ENCODE peak calls at places on chromosomes 11 and 22, in ten cellular contexts. I is upper lobe of right lung; U is T-helper 2 cell; B is GM03348; P is IMR-90; O is GM23338; V is NCI-H460; D is activated naive CD4-positive, alpha-beta T cell; Q is stimulated activated CD4-positive, alpha-beta T cell treated with anti-CD3 and anti-CD28 coated beads, Interleukin-2, amount 100 ng/mL, for 48 hours; H is T-helper 1 cell. G is an unnamed sample.

GRCh38 chr11:13939952-13940610 is 22.4 kb upstream of the SPON1 start:
- DNase-seq in U (no peak), D (no peak), H (no peak), B (no peak), I (no peak), P (no peak), Q (no peak), V (no peak), O (no peak), G (no peak)

GRCh38 chr11:26901162-26901561 is 92.8 kb upstream of the FIBIN start:
- DNase-seq in U (no peak), D (no peak), O (no peak), P (no peak), B (no peak), Q (no peak), H (no peak), I (no peak), V (no peak), G (no peak)

GRCh38 chr11:44868455-44869421 is 81.9 kb downstream of the TP53I11 start:
- DNase-seq in I (no peak), V (no peak), P (no peak), B (no peak), D (no peak), U (no peak), H (no peak), O (no peak), Q (no peak), G (no peak)

GRCh38 chr22:47047321-47048122 is 285.1 kb downstream of the TBC1D22A start:
- DNase-seq in P (no peak), I (peak), D (no peak), Q (no peak), U (no peak), H (no peak), V (no peak), B (no peak), O (no peak), G (no peak)

GRCh38 chr22:22973336-22973735 is 85.7 kb downstream of the IGLL5 start:
- DNase-seq in D (no peak), Q (no peak), I (no peak), H (no peak), B (no peak), O (no peak), V (no peak), U (no peak), P (no peak), G (no peak)

GRCh38 chr11:72173291-72173690 is 18.6 kb upstream of the FOLR1 start:
- DNase-seq in V (no peak), B (no peak), O (no peak), Q (no peak), D (no peak), H (no peak), P (peak), U (no peak), I (no peak), G (no peak)

GRCh38 chr11:20156876-20157613 is 3.2 kb downstream of the DBX1 start:
- DNase-seq in B (no peak), P (no peak), I (no peak), D (no peak), H (no peak), V (no peak), Q (no peak), U (no peak), O (peak), G (peak)

GRCh38 chr22:39814899-39815298 is 78.7 kb downstream of the ENTHD1 start:
- DNase-seq in B (peak), I (no peak), P (peak), U (no peak), O (no peak), H (no peak), Q (no peak), V (no peak), D (no peak), G (no peak)

GRCh38 chr22:20433191-20433590 is 4.4 kb downstream of the SCARF2 start:
- DNase-seq in Q (no peak), U (no peak), O (no peak), B (no peak), I (peak), H (no peak), V (no peak), D (no peak), P (no peak), G (no peak)

GRCh38 chr11:69150175-69150574 is 5.6 kb upstream of the SMIM38 start:
- DNase-seq in I (no peak), B (no peak), V (no peak), O (no peak), H (no peak), U (no peak), P (no peak), D (no peak), Q (no peak), G (no peak)

GRCh38 chr11:22730319-22730718 is 63.9 kb downstream of the GAS2 start:
- DNase-seq in U (no peak), P (peak), I (no peak), D (no peak), O (no peak), V (no peak), H (no peak), Q (no peak), B (no peak), G (no peak)

GRCh38 chr22:41267958-41268357 is 18.0 kb downstream of the RANGAP1 start:
- DNase-seq in D (no peak), B (no peak), Q (no peak), I (no peak), P (no peak), O (peak), U (no peak), V (no peak), H (no peak), G (no peak)

GRCh38 chr22:50186789-50187523 is 1.2 kb downstream of the TRABD start:
- DNase-seq in B (peak), O (peak), H (no peak), V (no peak), D (no peak), Q (no peak), U (no peak), P (peak), I (no peak), G (no peak)

GRCh38 chr22:35345808-35346505 is 34.9 kb upstream of the HMOX1 start:
- DNase-seq in H (no peak), I (no peak), V (no peak), U (no peak), O (no peak), D (no peak), B (no peak), Q (no peak), P (no peak), G (no peak)

GRCh38 chr22:42342426-42343135 is 72.1 kb upstream of the TCF20 start:
- DNase-seq in O (no peak), B (no peak), H (no peak), P (no peak), I (no peak), U (no peak), V (no peak), Q (no peak), D (no peak), G (no peak)

GRCh38 chr11:78079232-78080083 is at the start of gene NDUFC2:
- DNase-seq in I (peak), Q (peak), V (peak), H (peak), U (peak), B (peak), D (peak), P (peak), O (peak), G (peak)

GRCh38 chr11:47306484-47306844 is 36.5 kb downstream of the MADD start:
- DNase-seq in D (no peak), P (no peak), Q (no peak), I (no peak), U (no peak), H (no peak), V (no peak), B (no peak), O (no peak), G (no peak)

GRCh38 chr11:122656631-122657101 is 1.1 kb downstream of the UBASH3B start:
- DNase-seq in D (no peak), V (no peak), H (no peak), P (peak), Q (peak), B (no peak), O (peak), U (peak), I (peak), G (no peak)

GRCh38 chr22:39923689-39924088 is 22.8 kb downstream of the GRAP2 start:
- DNase-seq in O (no peak), V (no peak), P (no peak), D (no peak), H (no peak), Q (no peak), B (no peak), U (no peak), I (no peak), G (no peak)

GRCh38 chr11:67418476-67419281 is 3.2 kb downstream of the CARNS1 start:
- DNase-seq in P (no peak), U (no peak), H (no peak), B (no peak), Q (no peak), V (no peak), D (peak), I (no peak), O (no peak), G (no peak)

GRCh38 chr11:129291556-129291955 is 84.1 kb upstream of the BARX2 start:
- DNase-seq in O (no peak), I (no peak), H (no peak), D (no peak), U (no peak), P (no peak), B (no peak), Q (no peak), V (no peak), G (no peak)

GRCh38 chr11:73167555-73167954 is 25.4 kb upstream of the FCHSD2 start:
- DNase-seq in I (no peak), V (no peak), B (no peak), Q (no peak), H (no peak), P (no peak), D (no peak), O (no peak), U (no peak), G (no peak)

GRCh38 chr11:119103793-119104192 is 2.1 kb upstream of the DPAGT1 start:
- DNase-seq in B (no peak), H (no peak), Q (no peak), U (no peak), D (no peak), V (no peak), I (no peak), P (no peak), O (no peak), G (no peak)

GRCh38 chr22:32698926-32699619 is 102.4 kb upstream of the TIMP3 start:
- DNase-seq in U (no peak), V (no peak), H (no peak), I (no peak), D (no peak), B (no peak), Q (no peak), P (no peak), O (no peak), G (no peak)

GRCh38 chr11:117833401-117833891 is 8.9 kb upstream of the FXYD2 start:
- DNase-seq in D (no peak), I (peak), P (no peak), B (no peak), O (no peak), V (no peak), Q (no peak), U (no peak), H (no peak), G (no peak)

GRCh38 chr11:92340839-92341238 is 116.2 kb downstream of the FAT3 start:
- DNase-seq in O (peak), I (no peak), D (no peak), U (no peak), B (peak), P (peak), H (no peak), Q (no peak), V (no peak), G (no peak)

GRCh38 chr11:68406318-68407313 is 53.9 kb upstream of the PPP6R3 start:
- DNase-seq in Q (no peak), O (no peak), B (no peak), D (no peak), H (no peak), P (no peak), I (no peak), V (no peak), U (no peak), G (no peak)

GRCh38 chr11:15969701-15970329 is 386.5 kb downstream of the SOX6 start:
- DNase-seq in Q (no peak), D (no peak), H (no peak), V (peak), U (no peak), I (no peak), O (no peak), P (peak), B (peak), G (no peak)

GRCh38 chr11:36500315-36500721 is 9.8 kb downstream of the TRAF6 start:
- DNase-seq in V (no peak), H (no peak), D (no peak), O (no peak), U (no peak), B (peak), Q (no peak), P (peak), I (no peak), G (no peak)

GRCh38 chr11:64549969-64550368 is 41.1 kb upstream of the SLC22A12 start:
- DNase-seq in P (no peak), D (no peak), O (no peak), I (no peak), H (no peak), V (no peak), B (no peak), U (no peak), Q (no peak), G (no peak)

GRCh38 chr22:23874871-23875270 is 17.2 kb downstream of the SLC2A11 start:
- DNase-seq in O (no peak), P (no peak), U (no peak), H (no peak), V (no peak), D (no peak), Q (no peak), B (no peak), I (no peak), G (no peak)

GRCh38 chr22:32830473-32830872 is 29.0 kb downstream of the TIMP3 start:
- DNase-seq in B (no peak), I (no peak), Q (no peak), U (no peak), H (no peak), V (no peak), D (no peak), P (no peak), O (peak), G (no peak)

GRCh38 chr11:129853508-129854228 is 38.0 kb downstream of the TMEM45B start:
- DNase-seq in H (peak), I (peak), B (no peak), O (peak), V (no peak), U (no peak), Q (peak), P (peak), D (peak), G (peak)

GRCh38 chr22:42202669-42203068 is 67.8 kb downstream of the TCF20 start:
- DNase-seq in P (peak), Q (peak), B (no peak), V (no peak), I (no peak), H (no peak), O (no peak), U (peak), D (no peak), G (peak)

GRCh38 chr11:6443269-6444003 is 2.6 kb upstream of the HPX start:
- DNase-seq in V (peak), O (peak), H (peak), I (peak), Q (peak), U (peak), P (peak), B (peak), D (peak), G (peak)

G was measured in T-helper 17 cell.